ENCODE peak calls at places on chromosomes 6 and 20, in eight cellular contexts. C, H, Q, E, G, N, F and L are unnamed samples.

GRCh38 chr6:127341471-127342202 is 1.8 kb downstream of the ECHDC1 start:
- DNase-seq in C (no peak), H (no peak), Q (no peak), E (no peak), G (no peak), N (no peak), F (no peak), L (no peak)

GRCh38 chr20:43949741-43950618 is 35.3 kb downstream of the TOX2 start:
- DNase-seq in C (peak), H (no peak), Q (no peak), E (peak), G (peak), N (no peak), F (peak), L (peak)

GRCh38 chr6:130966581-130966980 is 96.5 kb downstream of the EPB41L2 start:
- DNase-seq in C (no peak), H (no peak), Q (no peak), E (no peak), G (no peak), N (no peak), F (no peak), L (no peak)

GRCh38 chr20:61738601-61739069 is 327.0 kb downstream of the TAF4 start:
- DNase-seq in C (no peak), H (no peak), Q (no peak), E (no peak), G (no peak), N (no peak), F (no peak), L (peak)

GRCh38 chr6:118859517-118860064 is 34.4 kb upstream of the ASF1A start:
- DNase-seq in C (no peak), H (no peak), Q (no peak), E (no peak), G (no peak), N (no peak), F (no peak), L (no peak)

GRCh38 chr20:25399038-25399430 is 8.4 kb upstream of the ABHD12 start:
- DNase-seq in C (peak), H (peak), Q (peak), E (no peak), G (peak), N (peak), F (peak), L (no peak)

GRCh38 chr6:38033442-38033982 is 214.0 kb downstream of the ZFAND3 start:
- DNase-seq in C (no peak), H (no peak), Q (no peak), E (no peak), G (no peak), N (no peak), F (no peak), L (no peak)

GRCh38 chr6:24720131-24720603 is 1.2 kb upstream of the C6orf62 start:
- DNase-seq in C (peak), H (no peak), Q (no peak), E (peak), G (peak), N (no peak), F (peak), L (peak)

GRCh38 chr20:540391-541201 is 3.0 kb downstream of the CSNK2A1 start:
- DNase-seq in C (no peak), H (no peak), Q (no peak), E (no peak), G (no peak), N (no peak), F (no peak), L (no peak)

GRCh38 chr6:4316867-4317400 is 181.6 kb upstream of the ECI2 start:
- DNase-seq in C (peak), H (peak), Q (peak), E (no peak), G (peak), N (no peak), F (peak), L (peak)

GRCh38 chr6:8085053-8085511 is 17.3 kb downstream of the EEF1E1 start:
- DNase-seq in C (no peak), H (peak), Q (peak), E (no peak), G (peak), N (peak), F (peak), L (peak)

GRCh38 chr6:51753635-51754034 is 333.8 kb downstream of the PKHD1 start:
- DNase-seq in C (peak), H (no peak), Q (no peak), E (no peak), G (no peak), N (no peak), F (no peak), L (no peak)

GRCh38 chr6:119313937-119314893 is 35.3 kb downstream of the MAN1A1 start:
- DNase-seq in C (no peak), H (no peak), Q (no peak), E (no peak), G (no peak), N (no peak), F (no peak), L (no peak)

GRCh38 chr20:34736106-34736505 is 32.0 kb downstream of the TP53INP2 start:
- DNase-seq in C (no peak), H (no peak), Q (no peak), E (no peak), G (no peak), N (no peak), F (no peak), L (no peak)

GRCh38 chr6:112622036-112622435 is 274.9 kb downstream of the RFPL4B start:
- DNase-seq in C (no peak), H (no peak), Q (no peak), E (no peak), G (no peak), N (no peak), F (no peak), L (no peak)

GRCh38 chr20:36092424-36093024 is 62.0 kb upstream of the EPB41L1 start:
- DNase-seq in C (no peak), H (no peak), Q (no peak), E (peak), G (no peak), N (no peak), F (no peak), L (no peak)

GRCh38 chr6:74222768-74223321 is 526.8 kb downstream of the CD109 start:
- DNase-seq in C (no peak), H (no peak), Q (peak), E (peak), G (no peak), N (peak), F (no peak), L (no peak)

GRCh38 chr20:32518593-32519366 is 66.4 kb downstream of the NOL4L start:
- DNase-seq in C (no peak), H (no peak), Q (no peak), E (peak), G (no peak), N (no peak), F (no peak), L (peak)

GRCh38 chr6:52663120-52663934 is 7.6 kb upstream of the TMEM14A start:
- DNase-seq in C (peak), H (peak), Q (peak), E (no peak), G (peak), N (peak), F (peak), L (peak)

GRCh38 chr20:17511401-17511800 is 19.8 kb downstream of the BFSP1 start:
- DNase-seq in C (no peak), H (no peak), Q (no peak), E (no peak), G (no peak), N (no peak), F (no peak), L (no peak)

GRCh38 chr6:108027054-108027453 is 47.5 kb downstream of the OSTM1 start:
- DNase-seq in C (no peak), H (no peak), Q (no peak), E (no peak), G (no peak), N (no peak), F (no peak), L (no peak)

GRCh38 chr20:46512943-46513844 is at the start of gene ZNF334:
- DNase-seq in C (peak), H (no peak), Q (peak), E (peak), G (peak), N (no peak), F (peak), L (no peak)

GRCh38 chr6:22632561-22632960 is 63.2 kb downstream of the HDGFL1 start:
- DNase-seq in C (no peak), H (no peak), Q (no peak), E (no peak), G (no peak), N (no peak), F (no peak), L (no peak)

GRCh38 chr6:4291453-4292403 is 156.4 kb upstream of the ECI2 start:
- DNase-seq in C (no peak), H (no peak), Q (peak), E (no peak), G (peak), N (peak), F (peak), L (no peak)

GRCh38 chr6:3806169-3806922 is 42.8 kb upstream of the FAM50B start:
- DNase-seq in C (no peak), H (no peak), Q (no peak), E (no peak), G (no peak), N (no peak), F (no peak), L (no peak)

GRCh38 chr6:143426025-143426424 is 24.5 kb downstream of the ADAT2 start:
- DNase-seq in C (no peak), H (no peak), Q (peak), E (no peak), G (no peak), N (no peak), F (no peak), L (no peak)

GRCh38 chr6:117555882-117556498 is 46.3 kb downstream of the GOPC start:
- DNase-seq in C (peak), H (no peak), Q (no peak), E (no peak), G (peak), N (no peak), F (peak), L (no peak)

GRCh38 chr20:32433311-32434021 is 75.3 kb downstream of the ASXL1 start:
- DNase-seq in C (no peak), H (no peak), Q (no peak), E (no peak), G (peak), N (no peak), F (no peak), L (no peak)

GRCh38 chr20:13878600-13878999 is 93.8 kb downstream of the NDUFAF5 start:
- DNase-seq in C (no peak), H (no peak), Q (no peak), E (no peak), G (no peak), N (no peak), F (no peak), L (no peak)

GRCh38 chr6:153511896-153512496 is 380.9 kb upstream of the RGS17 start:
- DNase-seq in C (no peak), H (no peak), Q (no peak), E (no peak), G (peak), N (no peak), F (peak), L (no peak)

GRCh38 chr6:152310371-152310954 is 326.7 kb downstream of the SYNE1 start:
- DNase-seq in C (no peak), H (no peak), Q (no peak), E (no peak), G (no peak), N (no peak), F (no peak), L (no peak)

GRCh38 chr6:133553652-133554051 is 312.5 kb downstream of the EYA4 start:
- DNase-seq in C (peak), H (peak), Q (peak), E (no peak), G (peak), N (peak), F (peak), L (no peak)
- TF ChIP-seq CTCF in C (peak), H (peak), Q (peak), E (peak), G (peak), N (peak), F (peak), L (no peak)

DNA sequence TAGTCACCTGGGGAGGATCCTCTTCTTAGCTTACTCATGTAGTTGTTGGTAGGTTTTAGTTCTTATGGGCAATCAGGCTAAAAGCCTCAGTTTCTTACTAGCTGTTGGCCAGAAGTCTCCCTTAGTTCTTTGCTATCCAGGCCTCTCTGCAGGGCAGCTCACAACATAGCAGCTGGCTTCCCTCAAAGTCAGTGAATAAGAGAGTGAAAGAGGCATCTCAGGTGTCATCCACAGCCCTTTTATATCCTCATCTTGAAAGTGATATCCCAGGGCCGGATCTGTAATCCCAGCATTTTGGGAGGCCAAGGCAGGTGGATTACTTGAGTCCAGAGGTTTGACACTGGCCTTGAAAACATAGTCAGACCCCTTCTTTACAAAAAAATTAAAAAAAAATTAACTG is 42.1 kb upstream of the FOXA2 start:
- DNase-seq in C (no peak), H (no peak), Q (no peak), E (no peak), G (no peak), N (no peak), F (no peak), L (no peak)
- TF ChIP-seq CTCF in C (no peak), H (no peak), Q (no peak), E (no peak), G (no peak), N (no peak), F (no peak), L (no peak)

GRCh38 chr20:45080867-45081616 is 19.9 kb downstream of the KCNS1 start:
- DNase-seq in C (no peak), H (no peak), Q (no peak), E (no peak), G (no peak), N (no peak), F (no peak), L (no peak)
- TF ChIP-seq CTCF in C (no peak), H (peak), Q (peak), E (no peak), G (peak), N (peak), F (peak), L (peak)

GRCh38 chr20:58213112-58213511 is 15.3 kb downstream of the ANKRD60 start:
- DNase-seq in C (no peak), H (no peak), Q (no peak), E (no peak), G (peak), N (no peak), F (no peak), L (no peak)
- TF ChIP-seq CTCF in C (no peak), H (peak), Q (peak), E (no peak), G (peak), N (no peak), F (no peak), L (no peak)

GRCh38 chr6:44253307-44254101 is 3.8 kb downstream of the SLC35B2 start:
- DNase-seq in C (peak), H (no peak), Q (no peak), E (peak), G (peak), N (no peak), F (peak), L (no peak)
- TF ChIP-seq CTCF in C (peak), H (peak), Q (peak), E (peak), G (peak), N (peak), F (peak), L (peak)

DNA sequence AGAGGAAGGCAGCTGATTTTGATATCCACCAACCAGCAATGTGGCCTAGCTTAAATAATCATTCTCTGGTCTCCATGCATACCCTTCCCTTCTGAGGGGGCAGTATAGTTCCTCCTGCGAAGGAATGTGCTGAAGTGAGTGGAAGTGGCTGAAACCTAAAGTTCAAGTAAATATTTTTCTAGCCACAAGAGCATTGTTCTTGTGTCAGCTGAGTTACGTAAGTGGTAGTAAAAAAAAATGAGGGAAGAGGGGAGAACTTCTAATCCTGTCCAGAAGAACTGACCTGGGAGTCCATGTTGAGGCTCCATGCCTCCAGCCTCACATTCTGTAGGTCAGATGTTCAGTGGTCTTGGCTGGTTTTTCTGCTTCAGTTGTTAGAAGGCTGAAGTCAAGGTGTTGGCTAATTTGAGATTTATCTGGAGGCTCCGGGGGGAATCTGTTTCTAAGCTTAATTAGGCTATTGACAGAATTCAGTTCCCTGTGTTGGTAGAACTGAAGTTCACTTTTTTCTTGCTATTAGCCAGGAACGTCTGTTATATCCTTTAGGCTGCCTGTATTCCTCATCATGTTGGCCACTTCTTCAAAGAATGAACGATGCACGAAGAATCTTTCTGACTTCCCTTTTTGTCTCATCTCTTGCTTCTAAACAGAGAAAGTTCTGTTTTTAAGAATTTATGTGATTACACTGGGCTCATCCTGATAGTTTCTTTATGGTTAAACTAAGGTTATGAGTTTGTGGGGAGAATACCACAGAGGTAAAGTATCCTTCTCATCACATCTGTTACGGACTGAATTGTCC is 207.1 kb upstream of the PRSS16 start:
- DNase-seq in C (no peak), H (no peak), Q (no peak), E (no peak), G (no peak), N (peak), F (peak), L (no peak)
- TF ChIP-seq CTCF in C (no peak), H (no peak), Q (no peak), E (no peak), G (no peak), N (peak), F (no peak), L (no peak)

GRCh38 chr20:48948612-48949011 is 27.1 kb downstream of the ARFGEF2 start:
- DNase-seq in C (no peak), H (no peak), Q (no peak), E (no peak), G (no peak), N (no peak), F (no peak), L (no peak)
- TF ChIP-seq CTCF in C (no peak), H (no peak), Q (no peak), E (no peak), G (no peak), N (no peak), F (no peak), L (no peak)

GRCh38 chr6:166998256-166999144 is 697 bp upstream of the CEP43 start:
- DNase-seq in C (peak), H (no peak), Q (no peak), E (peak), G (peak), N (no peak), F (no peak), L (peak)

GRCh38 chr6:166997348-166997747 is 1.8 kb upstream of the CEP43 start:
- DNase-seq in C (no peak), H (no peak), Q (no peak), E (no peak), G (no peak), N (no peak), F (no peak), L (no peak)

GRCh38 chr6:166999145-166999844 is at the start of gene CEP43:
- DNase-seq in C (peak), H (peak), Q (peak), E (peak), G (peak), N (peak), F (peak), L (peak)

GRCh38 chr6:166996406-166996805 is 2.8 kb upstream of the CEP43 start:
- DNase-seq in C (no peak), H (no peak), Q (peak), E (no peak), G (peak), N (no peak), F (peak), L (no peak)

DNA sequence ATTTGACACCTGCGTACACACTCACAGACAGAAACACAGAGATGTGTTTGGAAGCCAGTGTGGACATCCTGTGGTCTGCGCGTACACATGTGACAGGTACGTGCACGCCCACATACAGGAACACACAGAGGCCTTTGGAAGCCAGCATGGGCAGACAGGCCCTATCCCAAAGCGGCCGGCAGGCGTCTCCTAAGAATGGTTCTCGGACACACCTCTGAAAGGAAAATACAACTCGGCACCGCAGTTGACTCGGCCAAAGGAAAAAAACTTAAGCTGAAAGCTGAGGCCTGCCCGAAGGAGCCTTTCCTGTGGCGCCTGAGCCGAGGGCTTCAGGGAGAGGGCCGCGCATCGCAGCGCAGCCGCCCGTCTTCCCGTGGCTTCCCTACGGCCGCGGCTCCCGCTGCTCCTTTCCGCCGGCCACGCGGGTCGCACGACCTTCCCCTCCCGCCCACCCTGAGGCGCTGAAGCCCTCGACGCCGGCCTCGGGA is 1.4 kb upstream of the CEP43 start:
- DNase-seq in C (peak), H (peak), Q (peak), E (peak), G (peak), N (peak), F (peak), L (peak)
- TF ChIP-seq CTCF in C (peak), H (peak), Q (peak), E (peak), G (peak), N (peak), F (peak), L (peak)

DNA sequence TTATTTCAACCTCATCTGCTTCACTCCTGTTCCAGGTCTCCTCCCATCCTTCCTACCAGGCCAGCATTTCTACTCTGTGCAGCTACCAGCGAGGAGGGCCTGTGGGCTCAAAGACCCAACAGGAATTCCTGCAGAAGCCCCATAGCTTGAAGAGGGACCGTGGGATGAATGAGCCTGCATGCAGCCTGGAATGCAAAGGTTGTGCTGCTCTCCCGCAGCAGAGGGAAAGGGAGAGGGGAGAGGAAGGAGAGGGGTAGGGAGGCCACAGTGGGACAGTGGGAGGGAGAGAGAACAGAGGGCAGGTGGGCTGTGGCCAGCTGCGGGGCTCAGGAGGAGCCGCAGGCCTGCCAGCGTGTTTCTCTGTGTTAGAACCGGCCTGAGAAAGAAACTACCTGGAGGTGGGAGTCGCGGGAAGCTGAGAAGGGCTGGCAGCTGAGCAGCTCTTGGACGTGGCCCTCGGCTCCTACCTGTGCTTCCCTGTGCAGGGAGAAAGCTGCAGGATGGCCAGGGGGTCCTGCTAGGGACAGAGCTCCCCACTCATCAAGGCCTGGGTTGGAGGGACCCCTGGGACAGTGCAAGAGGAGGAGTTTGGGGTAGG is 66.1 kb upstream of the MLN start:
- DNase-seq in C (no peak), H (no peak), Q (no peak), E (peak), G (no peak), N (no peak), F (no peak), L (no peak)
- TF ChIP-seq CTCF in C (no peak), H (no peak), Q (no peak), E (no peak), G (no peak), N (no peak), F (no peak), L (no peak)

DNA sequence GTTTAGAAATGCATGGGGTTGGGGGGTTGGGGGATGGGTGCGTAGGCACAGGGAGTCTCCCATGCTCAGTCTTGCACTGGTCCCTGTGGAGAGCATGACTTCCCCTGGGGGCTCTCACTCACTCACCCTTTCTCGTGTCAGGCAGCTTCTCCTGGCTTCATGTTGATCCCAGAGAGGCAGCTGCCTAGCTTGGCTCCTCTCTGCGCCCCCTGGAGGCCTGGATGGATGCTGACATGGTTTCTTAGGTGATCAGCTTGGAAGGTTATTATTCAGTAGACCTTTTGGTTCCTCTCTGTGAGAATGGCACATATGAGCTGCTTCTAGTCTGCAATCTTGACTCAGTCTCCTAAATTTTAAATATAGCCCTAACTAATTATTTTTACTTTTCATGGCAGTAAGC is 109.3 kb upstream of the FAM83B start:
- DNase-seq in C (no peak), H (no peak), Q (no peak), E (no peak), G (no peak), N (no peak), F (no peak), L (no peak)
- TF ChIP-seq CTCF in C (no peak), H (peak), Q (no peak), E (no peak), G (peak), N (peak), F (peak), L (no peak)